ENCODE peak calls at places on chromosomes 5 and 9, in ten cellular contexts. A is hypothalamus; N is stimulated activated CD8-positive, alpha-beta memory T cell treated with anti-CD3 and anti-CD28 coated beads, Interleukin-2, amount 100 ng/mL, for 48 hours; H is LoVo; O is NCI-H1092 treated with DMSO at 0.1 percent for 48 hours; Y is kidney tubule cell; D is RWPE1; M is HTR-8/SVneo; K is foreskin fibroblast; V is nephron progenitor cell. J is an unnamed sample.
A peak's percentile ranks its signal among the peaks of the same experiment; 100 is the strongest.

GRCh38 chr5:17441351-17441750 is 56.7 kb upstream of the TAF11L2 start:
- DNase-seq in N (no peak), M (peak; percentile 25), H (no peak), K (no peak), Y (no peak), D (no peak), V (no peak), A (no peak), O (no peak), J (peak; percentile 5)

GRCh38 chr5:124745367-124746251 is 830 bp downstream of the ZNF608 start:
- DNase-seq in O (peak; percentile 18), A (no peak), Y (peak; percentile 68), N (no peak), V (no peak), D (peak; percentile 18), M (no peak), K (peak; percentile 29), H (no peak), J (peak; percentile 59)

GRCh38 chr9:100602302-100602930 is 24.5 kb downstream of the CAVIN4 start:
- DNase-seq in N (no peak), O (peak; percentile 66), A (peak; percentile 14), M (peak; percentile 20), D (peak; percentile 64), K (peak; percentile 29), H (peak; percentile 54), V (peak; percentile 37), Y (peak; percentile 79), J (peak; percentile 78)

GRCh38 chr5:82100303-82101077 is 128.7 kb downstream of the ATG10 start:
- DNase-seq in A (no peak), M (no peak), K (no peak), N (no peak), V (no peak), O (no peak), D (no peak), H (no peak), Y (peak; percentile 96), J (no peak)

GRCh38 chr9:130174025-130174424 is 1.8 kb downstream of the NCS1 start:
- DNase-seq in N (no peak), Y (no peak), K (no peak), H (no peak), D (no peak), O (no peak), V (no peak), M (no peak), A (no peak), J (no peak)

GRCh38 chr5:76544268-76544926 is 78.8 kb downstream of the F2RL2 start:
- DNase-seq in H (peak; percentile 74), D (peak; percentile 62), K (no peak), N (no peak), O (no peak), V (peak; percentile 16), A (no peak), Y (peak; percentile 67), M (peak; percentile 32), J (no peak)

GRCh38 chr9:13269589-13270452 is 9.7 kb downstream of the MPDZ start:
- DNase-seq in N (no peak), A (no peak), K (no peak), M (no peak), Y (no peak), H (no peak), D (no peak), O (no peak), V (no peak), J (no peak)

GRCh38 chr9:115689331-115689730 is 464.3 kb upstream of the PAPPA start:
- DNase-seq in V (no peak), D (no peak), N (no peak), K (no peak), O (no peak), Y (no peak), H (no peak), M (no peak), A (no peak), J (no peak)

GRCh38 chr5:74822288-74822687 is 43.9 kb downstream of the FAM169A start:
- DNase-seq in O (no peak), H (no peak), N (no peak), M (no peak), Y (peak; percentile 38), A (no peak), V (no peak), K (no peak), D (no peak), J (no peak)

GRCh38 chr9:88534456-88535225 is at the start of gene NXNL2:
- DNase-seq in V (peak; percentile 92), M (peak; percentile 56), A (no peak), K (peak; percentile 74), Y (peak; percentile 91), D (peak; percentile 93), H (peak; percentile 84), O (no peak), N (peak; percentile 17), J (peak; percentile 78)

GRCh38 chr5:55429707-55430253 is 105.0 kb downstream of the PLPP1 start:
- DNase-seq in M (no peak), K (no peak), D (no peak), V (no peak), N (no peak), H (no peak), O (no peak), Y (no peak), A (no peak), J (no peak)

GRCh38 chr9:133518193-133518592 is 6.6 kb downstream of the MYMK start:
- DNase-seq in O (peak; percentile 23), V (no peak), A (no peak), K (no peak), M (no peak), Y (no peak), D (no peak), H (no peak), N (no peak), J (no peak)

GRCh38 chr9:114958021-114958846 is 27.8 kb upstream of the TNFSF8 start:
- DNase-seq in H (no peak), N (peak; percentile 17), M (no peak), V (no peak), O (no peak), D (no peak), K (no peak), Y (no peak), A (no peak), J (no peak)

GRCh38 chr9:82421498-82421897 is 432.9 kb downstream of the SPATA31D1 start:
- DNase-seq in V (no peak), N (no peak), D (no peak), H (no peak), K (no peak), M (no peak), O (no peak), A (no peak), Y (no peak), J (no peak)

GRCh38 chr5:96942911-96943310 is 7.0 kb downstream of the LNPEP start:
- DNase-seq in O (no peak), A (no peak), N (no peak), H (no peak), M (no peak), K (peak; percentile 45), Y (peak; percentile 81), D (no peak), V (no peak), J (no peak)

GRCh38 chr9:115211413-115212204 is 93.7 kb upstream of the TNC start:
- DNase-seq in K (peak; percentile 76), A (no peak), V (no peak), N (no peak), Y (peak; percentile 70), O (no peak), M (no peak), H (no peak), D (no peak), J (peak; percentile 92)

GRCh38 chr5:158320934-158321333 is 462.0 kb upstream of the CLINT1 start:
- DNase-seq in M (no peak), N (no peak), A (no peak), D (no peak), Y (no peak), H (no peak), V (no peak), O (no peak), K (no peak), J (no peak)

GRCh38 chr5:143515829-143516228 is 112.3 kb upstream of the NR3C1 start:
- DNase-seq in N (no peak), M (no peak), K (no peak), Y (no peak), A (no peak), D (no peak), V (no peak), O (no peak), H (no peak), J (peak; percentile 82)

GRCh38 chr5:6081727-6082210 is 296.6 kb downstream of the MED10 start:
- DNase-seq in Y (no peak), A (no peak), N (no peak), O (no peak), K (no peak), D (no peak), V (no peak), M (no peak), H (no peak), J (no peak)

GRCh38 chr9:134836406-134836970 is 44.1 kb upstream of the FCN2 start:
- DNase-seq in Y (no peak), D (no peak), V (no peak), M (no peak), A (no peak), O (no peak), H (no peak), N (no peak), K (no peak), J (no peak)

GRCh38 chr5:131466171-131466766 is 168.8 kb downstream of the RAPGEF6 start:
- DNase-seq in H (no peak), M (peak; percentile 9), Y (peak; percentile 68), D (peak; percentile 45), V (no peak), K (peak; percentile 81), N (no peak), O (no peak), A (no peak), J (no peak)

GRCh38 chr9:95507456-95508241 is 9.1 kb downstream of the PTCH1 start:
- DNase-seq in N (no peak), O (peak; percentile 58), A (peak; percentile 66), H (peak; percentile 39), Y (peak; percentile 80), V (peak; percentile 42), K (peak; percentile 51), M (no peak), D (peak; percentile 74), J (peak; percentile 59)